ENCODE peak calls at places on chromosome 9, in eight cellular contexts. One of them, this sample, is unnamed.
A peak's percentile ranks its signal among the peaks of the same experiment; 100 is the strongest.

GRCh38 chr9:88596376-88596775 is 61.4 kb downstream of the NXNL2 start:
- DNase-seq in Peyer's patch: no peak
- DNase-seq in RWPE1: no peak
- DNase-seq in hypothalamus: no peak
- DNase-seq in GM10248: no peak
- DNase-seq in CD4-positive, CD25-positive, alpha-beta regulatory T cell: no peak
- DNase-seq in kidney tubule cell: no peak
- DNase-seq in GM04504: no peak
- DNase-seq in this sample: no peak

GRCh38 chr9:103397868-103398600 is 402.9 kb downstream of the CYLC2 start:
- DNase-seq in GM10248: peak; percentile 27
- DNase-seq in RWPE1: peak; percentile 65
- DNase-seq in CD4-positive, CD25-positive, alpha-beta regulatory T cell: peak; percentile 31
- DNase-seq in GM04504: no peak
- DNase-seq in Peyer's patch: no peak
- DNase-seq in hypothalamus: no peak
- DNase-seq in kidney tubule cell: peak; percentile 87
- DNase-seq in this sample: no peak

GRCh38 chr9:111914749-111915424 is 18.3 kb downstream of the UGCG start:
- DNase-seq in hypothalamus: no peak
- DNase-seq in CD4-positive, CD25-positive, alpha-beta regulatory T cell: peak; percentile 31
- DNase-seq in Peyer's patch: no peak
- DNase-seq in GM04504: no peak
- DNase-seq in kidney tubule cell: no peak
- DNase-seq in GM10248: no peak
- DNase-seq in RWPE1: no peak
- DNase-seq in this sample: no peak

GRCh38 chr9:89036862-89037261 is 45.6 kb downstream of the S1PR3 start:
- DNase-seq in GM10248: no peak
- DNase-seq in RWPE1: no peak
- DNase-seq in kidney tubule cell: no peak
- DNase-seq in CD4-positive, CD25-positive, alpha-beta regulatory T cell: no peak
- DNase-seq in Peyer's patch: no peak
- DNase-seq in GM04504: no peak
- DNase-seq in hypothalamus: no peak
- DNase-seq in this sample: no peak

GRCh38 chr9:121225240-121225639 is 23.6 kb upstream of the RAB14 start:
- DNase-seq in GM10248: no peak
- DNase-seq in Peyer's patch: no peak
- DNase-seq in CD4-positive, CD25-positive, alpha-beta regulatory T cell: no peak
- DNase-seq in hypothalamus: no peak
- DNase-seq in RWPE1: no peak
- DNase-seq in kidney tubule cell: no peak
- DNase-seq in GM04504: no peak
- DNase-seq in this sample: no peak

GRCh38 chr9:126459126-126459525 is 132.5 kb downstream of the MVB12B start:
- DNase-seq in RWPE1: no peak
- DNase-seq in CD4-positive, CD25-positive, alpha-beta regulatory T cell: no peak
- DNase-seq in kidney tubule cell: no peak
- DNase-seq in GM10248: no peak
- DNase-seq in GM04504: no peak
- DNase-seq in Peyer's patch: no peak
- DNase-seq in hypothalamus: no peak
- DNase-seq in this sample: no peak

GRCh38 chr9:118630931-118631595 is 738.2 kb downstream of the BRINP1 start:
- DNase-seq in GM10248: no peak
- DNase-seq in RWPE1: no peak
- DNase-seq in CD4-positive, CD25-positive, alpha-beta regulatory T cell: no peak
- DNase-seq in GM04504: no peak
- DNase-seq in Peyer's patch: no peak
- DNase-seq in hypothalamus: no peak
- DNase-seq in kidney tubule cell: peak; percentile 66
- DNase-seq in this sample: no peak

GRCh38 chr9:79660615-79661014 is 88.8 kb downstream of the TLE4 start:
- DNase-seq in CD4-positive, CD25-positive, alpha-beta regulatory T cell: no peak
- DNase-seq in Peyer's patch: no peak
- DNase-seq in GM04504: no peak
- DNase-seq in GM10248: no peak
- DNase-seq in kidney tubule cell: no peak
- DNase-seq in RWPE1: no peak
- DNase-seq in hypothalamus: no peak
- DNase-seq in this sample: no peak

GRCh38 chr9:119793272-119793671 is 424.0 kb upstream of the BRINP1 start:
- DNase-seq in hypothalamus: no peak
- DNase-seq in GM04504: no peak
- DNase-seq in CD4-positive, CD25-positive, alpha-beta regulatory T cell: no peak
- DNase-seq in GM10248: no peak
- DNase-seq in RWPE1: no peak
- DNase-seq in Peyer's patch: no peak
- DNase-seq in kidney tubule cell: no peak
- DNase-seq in this sample: no peak

GRCh38 chr9:110183208-110184145 is 24.5 kb downstream of the C9orf152 start:
- DNase-seq in RWPE1: peak; percentile 80
- DNase-seq in CD4-positive, CD25-positive, alpha-beta regulatory T cell: peak; percentile 77
- DNase-seq in GM10248: peak; percentile 69
- DNase-seq in kidney tubule cell: peak; percentile 74
- DNase-seq in GM04504: peak; percentile 42
- DNase-seq in Peyer's patch: no peak
- DNase-seq in hypothalamus: no peak
- DNase-seq in this sample: no peak

GRCh38 chr9:137085918-137086530 is 761 bp upstream of the MAN1B1 start:
- DNase-seq in Peyer's patch: peak; percentile 74
- DNase-seq in GM10248: no peak
- DNase-seq in kidney tubule cell: peak; percentile 54
- DNase-seq in RWPE1: peak; percentile 55
- DNase-seq in CD4-positive, CD25-positive, alpha-beta regulatory T cell: peak; percentile 50
- DNase-seq in GM04504: peak; percentile 32
- DNase-seq in hypothalamus: no peak
- DNase-seq in this sample: no peak

GRCh38 chr9:120893917-120894316 is 16.9 kb upstream of the PHF19 start:
- DNase-seq in RWPE1: no peak
- DNase-seq in GM04504: no peak
- DNase-seq in kidney tubule cell: no peak
- DNase-seq in Peyer's patch: no peak
- DNase-seq in hypothalamus: no peak
- DNase-seq in GM10248: no peak
- DNase-seq in CD4-positive, CD25-positive, alpha-beta regulatory T cell: no peak
- DNase-seq in this sample: no peak

GRCh38 chr9:132651259-132651658 is 18.5 kb downstream of the DDX31 start:
- DNase-seq in Peyer's patch: no peak
- DNase-seq in GM10248: no peak
- DNase-seq in CD4-positive, CD25-positive, alpha-beta regulatory T cell: peak; percentile 33
- DNase-seq in hypothalamus: no peak
- DNase-seq in GM04504: peak; percentile 52
- DNase-seq in RWPE1: peak; percentile 51
- DNase-seq in kidney tubule cell: peak; percentile 28
- DNase-seq in this sample: no peak

GRCh38 chr9:6842584-6842947 is 84.8 kb downstream of the KDM4C start:
- DNase-seq in GM10248: no peak
- DNase-seq in hypothalamus: no peak
- DNase-seq in GM04504: peak; percentile 24
- DNase-seq in Peyer's patch: no peak
- DNase-seq in RWPE1: no peak
- DNase-seq in kidney tubule cell: peak; percentile 26
- DNase-seq in CD4-positive, CD25-positive, alpha-beta regulatory T cell: no peak
- DNase-seq in this sample: no peak

GRCh38 chr9:3708751-3709150 is 182.9 kb upstream of the RFX3 start:
- DNase-seq in GM10248: no peak
- DNase-seq in kidney tubule cell: peak; percentile 88
- DNase-seq in hypothalamus: no peak
- DNase-seq in RWPE1: no peak
- DNase-seq in CD4-positive, CD25-positive, alpha-beta regulatory T cell: no peak
- DNase-seq in Peyer's patch: no peak
- DNase-seq in GM04504: no peak
- DNase-seq in this sample: no peak

GRCh38 chr9:21265421-21266189 is 25.8 kb upstream of the IFNA14 start:
- DNase-seq in RWPE1: no peak
- DNase-seq in CD4-positive, CD25-positive, alpha-beta regulatory T cell: no peak
- DNase-seq in Peyer's patch: no peak
- DNase-seq in GM10248: no peak
- DNase-seq in GM04504: no peak
- DNase-seq in kidney tubule cell: peak; percentile 58
- DNase-seq in hypothalamus: no peak
- DNase-seq in this sample: no peak

GRCh38 chr9:78130004-78130403 is 98.4 kb upstream of the GNAQ start:
- DNase-seq in hypothalamus: peak; percentile 7
- DNase-seq in Peyer's patch: no peak
- DNase-seq in kidney tubule cell: peak; percentile 28
- DNase-seq in GM10248: no peak
- DNase-seq in CD4-positive, CD25-positive, alpha-beta regulatory T cell: no peak
- DNase-seq in RWPE1: no peak
- DNase-seq in GM04504: no peak
- DNase-seq in this sample: peak; percentile 68

GRCh38 chr9:16671591-16672137 is 198.8 kb downstream of the BNC2 start:
- DNase-seq in kidney tubule cell: peak; percentile 95
- DNase-seq in RWPE1: peak; percentile 11
- DNase-seq in GM04504: peak; percentile 42
- DNase-seq in Peyer's patch: no peak
- DNase-seq in CD4-positive, CD25-positive, alpha-beta regulatory T cell: no peak
- DNase-seq in GM10248: no peak
- DNase-seq in hypothalamus: no peak
- DNase-seq in this sample: no peak

GRCh38 chr9:88403340-88403739 is 15.1 kb downstream of the SPIN1 start:
- DNase-seq in hypothalamus: no peak
- DNase-seq in Peyer's patch: no peak
- DNase-seq in GM04504: no peak
- DNase-seq in kidney tubule cell: no peak
- DNase-seq in CD4-positive, CD25-positive, alpha-beta regulatory T cell: no peak
- DNase-seq in RWPE1: no peak
- DNase-seq in GM10248: no peak
- DNase-seq in this sample: no peak

GRCh38 chr9:132243156-132244074 is 81.6 kb downstream of the NTNG2 start:
- DNase-seq in RWPE1: no peak
- DNase-seq in hypothalamus: no peak
- DNase-seq in GM10248: no peak
- DNase-seq in CD4-positive, CD25-positive, alpha-beta regulatory T cell: no peak
- DNase-seq in Peyer's patch: no peak
- DNase-seq in GM04504: no peak
- DNase-seq in kidney tubule cell: no peak
- DNase-seq in this sample: no peak

GRCh38 chr9:114216081-114216480 is 60.7 kb downstream of the COL27A1 start:
- DNase-seq in CD4-positive, CD25-positive, alpha-beta regulatory T cell: no peak
- DNase-seq in Peyer's patch: no peak
- DNase-seq in kidney tubule cell: peak; percentile 10
- DNase-seq in GM10248: no peak
- DNase-seq in hypothalamus: peak; percentile 7
- DNase-seq in RWPE1: no peak
- DNase-seq in GM04504: no peak
- DNase-seq in this sample: peak; percentile 65

This sample was measured in C1 segment of cervical spinal cord.